ENCODE peak calls at places on chromosomes 16 and 17, in seven cellular contexts. C, Z, S, K, T, F and M are unnamed samples.

GRCh38 chr17:28499366-28499668 is 6.8 kb upstream of the FOXN1 start:
- DNase-seq in C (no peak), Z (no peak), S (no peak), K (no peak), T (no peak), F (no peak), M (no peak)

GRCh38 chr16:85552980-85553435 is 60.1 kb upstream of the GSE1 start:
- DNase-seq in C (no peak), Z (no peak), S (no peak), K (no peak), T (no peak), F (no peak), M (no peak)

GRCh38 chr17:82627405-82627804 is 20.8 kb downstream of the WDR45B start:
- DNase-seq in C (no peak), Z (no peak), S (no peak), K (no peak), T (no peak), F (no peak), M (no peak)

GRCh38 chr17:40018211-40019121 is 3.2 kb downstream of the CSF3 start:
- DNase-seq in C (no peak), Z (no peak), S (no peak), K (no peak), T (peak; percentile 62), F (no peak), M (peak; percentile 65)

GRCh38 chr17:45172541-45173286 is 11.0 kb downstream of the HEXIM2 start:
- DNase-seq in C (peak; percentile 89), Z (peak; percentile 94), S (no peak), K (no peak), T (peak; percentile 39), F (peak; percentile 57), M (peak; percentile 71)

GRCh38 chr16:56912746-56913703 is 18.9 kb upstream of the HERPUD1 start:
- DNase-seq in C (peak; percentile 61), Z (no peak), S (peak; percentile 76), K (no peak), T (peak; percentile 35), F (no peak), M (peak; percentile 88)

GRCh38 chr17:50051606-50052005 is 4.3 kb upstream of the ITGA3 start:
- DNase-seq in C (no peak), Z (peak; percentile 7), S (no peak), K (no peak), T (no peak), F (peak; percentile 12), M (no peak)

GRCh38 chr16:75043175-75043937 is 44.5 kb downstream of the ZNRF1 start:
- DNase-seq in C (no peak), Z (no peak), S (no peak), K (no peak), T (no peak), F (peak; percentile 61), M (no peak)

GRCh38 chr16:67431077-67431804 is at the start of gene HSD11B2:
- DNase-seq in C (peak; percentile 71), Z (peak; percentile 87), S (no peak), K (no peak), T (peak; percentile 58), F (no peak), M (peak; percentile 59)

GRCh38 chr16:57318240-57318970 is 33.9 kb upstream of the PLLP start:
- DNase-seq in C (no peak), Z (no peak), S (no peak), K (no peak), T (no peak), F (no peak), M (peak; percentile 61)

GRCh38 chr16:67284699-67285646 is 5.6 kb downstream of the PLEKHG4 start:
- DNase-seq in C (no peak), Z (peak; percentile 85), S (no peak), K (no peak), T (no peak), F (peak; percentile 29), M (no peak)

GRCh38 chr17:45706033-45706432 is 78.1 kb upstream of the CRHR1 start:
- DNase-seq in C (no peak), Z (no peak), S (no peak), K (no peak), T (no peak), F (no peak), M (no peak)

GRCh38 chr16:47627056-47627455 is 165.9 kb downstream of the PHKB start:
- DNase-seq in C (no peak), Z (no peak), S (no peak), K (no peak), T (no peak), F (no peak), M (no peak)

GRCh38 chr16:89602273-89602951 is 11.0 kb upstream of the DPEP1 start:
- DNase-seq in C (no peak), Z (no peak), S (peak; percentile 43), K (no peak), T (no peak), F (no peak), M (peak; percentile 91)

GRCh38 chr16:65624696-65625095 is 502.8 kb upstream of the CDH11 start:
- DNase-seq in C (no peak), Z (no peak), S (peak; percentile 10), K (no peak), T (no peak), F (no peak), M (no peak)

GRCh38 chr17:44222112-44222869 is 2.8 kb upstream of the UBTF start:
- DNase-seq in C (peak; percentile 92), Z (peak; percentile 93), S (no peak), K (no peak), T (peak; percentile 79), F (peak; percentile 67), M (peak; percentile 90)

GRCh38 chr17:21089145-21089544 is 37.6 kb upstream of the DHRS7B start:
- DNase-seq in C (no peak), Z (no peak), S (peak; percentile 29), K (no peak), T (no peak), F (no peak), M (peak; percentile 34)

GRCh38 chr17:20916383-20916782 is 126.4 kb downstream of the USP22 start:
- DNase-seq in C (no peak), Z (no peak), S (no peak), K (no peak), T (no peak), F (no peak), M (no peak)

GRCh38 chr16:23676924-23677480 is 1.7 kb upstream of the PLK1 start:
- DNase-seq in C (no peak), Z (no peak), S (no peak), K (no peak), T (no peak), F (no peak), M (peak; percentile 80)

GRCh38 chr17:64183815-64184397 is 54.0 kb upstream of the ERN1 start:
- DNase-seq in C (no peak), Z (no peak), S (no peak), K (no peak), T (no peak), F (no peak), M (peak; percentile 92)

GRCh38 chr16:54402270-54402669 is 115.7 kb upstream of the IRX3 start:
- DNase-seq in C (no peak), Z (no peak), S (peak; percentile 35), K (no peak), T (no peak), F (no peak), M (peak; percentile 48)

GRCh38 chr17:31318298-31319190 is 2.9 kb downstream of the EVI2A start:
- DNase-seq in C (peak; percentile 79), Z (no peak), S (peak; percentile 66), K (peak; percentile 73), T (peak; percentile 73), F (peak; percentile 84), M (peak; percentile 25)
- H3K4me3 ChIP-seq in C (no peak overlapping the region), Z (no peak overlapping the region), S (no peak overlapping the region), K (peak overlapping the region; percentile 42), T (peak overlapping the region; percentile 17), F (peak overlapping the region; percentile 85), M (no peak overlapping the region)

DNA sequence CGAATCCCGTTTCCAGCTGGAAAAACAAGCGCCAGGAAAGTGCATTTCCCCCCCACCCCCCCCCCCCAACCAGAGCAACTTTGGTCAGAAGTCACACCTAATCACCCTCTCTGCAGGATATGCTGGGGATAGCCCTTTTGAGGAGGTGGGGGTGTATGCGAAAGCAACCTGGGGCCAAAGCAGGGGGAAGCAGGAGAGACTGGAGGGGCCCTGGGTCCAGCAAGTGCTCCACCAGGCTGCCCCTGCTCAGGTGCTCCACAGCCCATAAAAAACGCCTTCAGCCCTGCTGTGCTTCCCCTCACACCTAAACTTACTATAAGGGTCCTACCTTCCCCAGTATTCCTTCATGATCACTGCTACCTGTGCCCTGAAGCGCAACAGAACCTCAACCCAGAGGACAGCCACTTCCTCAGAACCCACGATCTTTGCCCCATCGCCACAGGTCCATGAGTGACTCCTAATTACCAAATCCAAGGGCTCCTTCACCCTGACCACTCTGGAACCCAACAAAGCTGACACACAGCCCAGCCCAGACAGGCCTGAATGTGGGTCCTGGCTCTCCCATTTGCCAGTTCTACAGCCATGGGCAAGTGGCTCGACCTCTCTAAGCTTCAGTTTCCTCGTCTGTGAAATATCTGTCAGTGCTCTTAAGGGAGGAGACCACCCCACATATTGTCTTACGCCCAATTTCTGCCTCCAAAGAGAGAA is 18.1 kb upstream of the ENDOV start:
- DNase-seq in C (no peak), Z (no peak), S (no peak), K (no peak), T (no peak), F (no peak), M (no peak)
- TF ChIP-seq CTCF in C (no peak), Z (no peak), S (no peak), K (no peak), T (no peak), F (no peak), M (no peak)

DNA sequence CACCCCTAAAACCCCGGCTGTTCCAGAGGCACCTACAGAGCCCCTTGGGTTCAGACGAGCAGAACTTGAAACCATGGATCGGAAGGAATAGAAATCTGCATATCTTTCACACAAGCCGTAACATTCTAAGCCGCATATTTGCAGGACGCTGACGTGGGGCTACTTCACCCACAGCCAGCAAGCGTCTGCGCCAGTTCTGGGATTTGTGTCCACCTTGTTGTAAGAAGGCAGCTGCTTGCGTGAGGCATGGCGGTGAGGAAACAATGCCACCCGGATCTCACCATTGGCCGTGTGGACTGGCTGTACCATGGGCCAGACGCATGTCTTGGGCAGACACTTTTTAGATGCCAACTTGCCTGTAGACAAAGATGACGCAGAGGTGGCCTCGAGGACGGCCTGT is 34.5 kb downstream of the TNFRSF13B start:
- DNase-seq in C (no peak), Z (no peak), S (no peak), K (no peak), T (no peak), F (no peak), M (no peak)
- H3K4me3 ChIP-seq in C (no peak overlapping the region), Z (no peak overlapping the region), S (no peak overlapping the region), K (no peak overlapping the region), T (no peak overlapping the region), F (no peak overlapping the region), M (no peak overlapping the region)

GRCh38 chr17:37490022-37490587 is 414 bp downstream of the DUSP14 start:
- DNase-seq in C (peak; percentile 80), Z (peak; percentile 91), S (no peak), K (no peak), T (peak; percentile 60), F (peak; percentile 83), M (peak; percentile 57)

GRCh38 chr17:37488607-37489196 is 989 bp upstream of the DUSP14 start:
- DNase-seq in C (peak; percentile 92), Z (peak; percentile 93), S (peak; percentile 74), K (peak; percentile 36), T (peak; percentile 86), F (peak; percentile 65), M (peak; percentile 96)

GRCh38 chr17:37490638-37491614 is 1.2 kb downstream of the DUSP14 start:
- DNase-seq in C (peak; percentile 79), Z (no peak), S (no peak), K (no peak), T (peak; percentile 65), F (peak; percentile 61), M (peak; percentile 90)

GRCh38 chr17:37488009-37488604 is 1.6 kb upstream of the DUSP14 start:
- DNase-seq in C (no peak), Z (no peak), S (peak; percentile 87), K (no peak), T (no peak), F (peak; percentile 18), M (peak; percentile 92)

GRCh38 chr17:37489197-37490001 is at the start of gene DUSP14:
- DNase-seq in C (peak; percentile 89), Z (peak; percentile 91), S (no peak), K (peak; percentile 31), T (peak; percentile 80), F (peak; percentile 90), M (peak; percentile 95)
- TF ChIP-seq CTCF in C (no peak), Z (no peak), S (peak; percentile 10), K (peak; percentile 13), T (no peak), F (no peak), M (no peak)